ENCODE peak calls at places on chromosomes 5 and 9, in five cellular contexts. One of them, this sample, is unnamed. For H3K27me3, the result is how much of the 10 kb centered on the place peaks cover.

GRCh38 chr5:43073597-43074546 is 33.8 kb upstream of the ANXA2R start:
- DNase-seq in fibroblast of lung: no peak
- DNase-seq in brain microvascular endothelial cell: peak
- DNase-seq in breast epithelium: no peak
- DNase-seq in stomach: peak
- DNase-seq in this sample: no peak

GRCh38 chr5:14954620-14955343 is 83.2 kb upstream of the ANKH start:
- DNase-seq in fibroblast of lung: no peak
- DNase-seq in brain microvascular endothelial cell: no peak
- DNase-seq in breast epithelium: no peak
- DNase-seq in stomach: no peak
- DNase-seq in this sample: no peak

GRCh38 chr9:94783121-94783664 is 56.7 kb downstream of the AOPEP start:
- DNase-seq in fibroblast of lung: peak
- DNase-seq in brain microvascular endothelial cell: peak
- DNase-seq in breast epithelium: peak
- DNase-seq in stomach: peak
- DNase-seq in this sample: peak

GRCh38 chr5:96741911-96742310 is 65.8 kb downstream of the ERAP1 start:
- DNase-seq in fibroblast of lung: no peak
- DNase-seq in brain microvascular endothelial cell: no peak
- DNase-seq in breast epithelium: no peak
- DNase-seq in stomach: no peak
- DNase-seq in this sample: no peak

GRCh38 chr5:80231693-80232092 is 24.2 kb downstream of the SERINC5 start:
- DNase-seq in fibroblast of lung: no peak
- DNase-seq in brain microvascular endothelial cell: no peak
- DNase-seq in breast epithelium: no peak
- DNase-seq in stomach: no peak
- DNase-seq in this sample: no peak

GRCh38 chr5:138352722-138353549 is 451 bp downstream of the KDM3B start:
- DNase-seq in fibroblast of lung: peak
- DNase-seq in brain microvascular endothelial cell: peak
- DNase-seq in breast epithelium: peak
- DNase-seq in stomach: peak
- DNase-seq in this sample: no peak

GRCh38 chr9:94680621-94681020 is 41.3 kb upstream of the FBP1 start:
- DNase-seq in fibroblast of lung: no peak
- DNase-seq in brain microvascular endothelial cell: no peak
- DNase-seq in breast epithelium: no peak
- DNase-seq in stomach: no peak
- DNase-seq in this sample: no peak

GRCh38 chr9:11312976-11313375 is 700.2 kb upstream of the PTPRD start:
- DNase-seq in fibroblast of lung: peak
- DNase-seq in brain microvascular endothelial cell: peak
- DNase-seq in breast epithelium: no peak
- DNase-seq in stomach: no peak
- DNase-seq in this sample: peak

GRCh38 chr5:173329370-173330150 is 1.3 kb upstream of the STC2 start:
- DNase-seq in fibroblast of lung: no peak
- DNase-seq in brain microvascular endothelial cell: no peak
- DNase-seq in breast epithelium: peak
- DNase-seq in stomach: no peak
- DNase-seq in this sample: no peak

GRCh38 chr5:10626473-10627013 is 62.7 kb downstream of the ANKRD33B start:
- DNase-seq in fibroblast of lung: no peak
- DNase-seq in brain microvascular endothelial cell: no peak
- DNase-seq in breast epithelium: no peak
- DNase-seq in stomach: no peak
- DNase-seq in this sample: no peak

GRCh38 chr9:69044226-69045219 is 9.0 kb downstream of the FXN start:
- DNase-seq in fibroblast of lung: peak
- DNase-seq in brain microvascular endothelial cell: peak
- DNase-seq in breast epithelium: no peak
- DNase-seq in stomach: no peak
- DNase-seq in this sample: no peak

GRCh38 chr9:120265791-120266190 is 314.2 kb downstream of the CDK5RAP2 start:
- DNase-seq in fibroblast of lung: peak
- DNase-seq in brain microvascular endothelial cell: no peak
- DNase-seq in breast epithelium: no peak
- DNase-seq in stomach: no peak
- DNase-seq in this sample: no peak

GRCh38 chr5:119708076-119708790 is 78.9 kb downstream of the FAM170A start:
- DNase-seq in fibroblast of lung: no peak
- DNase-seq in brain microvascular endothelial cell: no peak
- DNase-seq in breast epithelium: no peak
- DNase-seq in stomach: no peak
- DNase-seq in this sample: no peak

GRCh38 chr5:74201334-74202081 is 439.0 kb downstream of the ENC1 start:
- DNase-seq in fibroblast of lung: peak
- DNase-seq in brain microvascular endothelial cell: peak
- DNase-seq in breast epithelium: no peak
- DNase-seq in stomach: peak
- DNase-seq in this sample: peak

GRCh38 chr9:129078691-129079503 is 2.0 kb upstream of the DOLPP1 start:
- DNase-seq in fibroblast of lung: no peak
- DNase-seq in brain microvascular endothelial cell: no peak
- DNase-seq in breast epithelium: no peak
- DNase-seq in stomach: no peak
- DNase-seq in this sample: no peak

GRCh38 chr9:73853547-73853946 is 643.6 kb upstream of the RORB start:
- DNase-seq in fibroblast of lung: no peak
- DNase-seq in brain microvascular endothelial cell: no peak
- DNase-seq in breast epithelium: no peak
- DNase-seq in stomach: no peak
- DNase-seq in this sample: no peak

GRCh38 chr5:146878471-146879172 is at the start of gene PPP2R2B:
- DNase-seq in fibroblast of lung: peak
- DNase-seq in brain microvascular endothelial cell: no peak
- DNase-seq in breast epithelium: no peak
- DNase-seq in stomach: peak
- DNase-seq in this sample: no peak

GRCh38 chr9:14180077-14180941 is 133.6 kb downstream of the NFIB start:
- DNase-seq in fibroblast of lung: no peak
- DNase-seq in brain microvascular endothelial cell: no peak
- DNase-seq in breast epithelium: no peak
- DNase-seq in stomach: peak
- DNase-seq in this sample: no peak
- H3K4me3 ChIP-seq in fibroblast of lung: peak
- H3K4me3 ChIP-seq in brain microvascular endothelial cell: no peak
- H3K4me3 ChIP-seq in breast epithelium: no peak
- H3K4me3 ChIP-seq in stomach: peak
- H3K4me3 ChIP-seq in this sample: no peak

GRCh38 chr5:140041492-140042421 is 1.3 kb downstream of the NRG2 start:
- DNase-seq in fibroblast of lung: peak
- DNase-seq in brain microvascular endothelial cell: peak
- DNase-seq in breast epithelium: no peak
- DNase-seq in stomach: peak
- DNase-seq in this sample: no peak
- H3K27me3 ChIP-seq in fibroblast of lung: under half
- H3K27me3 ChIP-seq in brain microvascular endothelial cell: under half
- H3K27me3 ChIP-seq in breast epithelium: under half
- H3K27me3 ChIP-seq in stomach: under half
- H3K27me3 ChIP-seq in this sample: under half

GRCh38 chr9:2241461-2241874 is 226.3 kb downstream of the SMARCA2 start:
- DNase-seq in fibroblast of lung: peak
- DNase-seq in brain microvascular endothelial cell: peak
- DNase-seq in breast epithelium: no peak
- DNase-seq in stomach: no peak
- DNase-seq in this sample: no peak
- TF ChIP-seq CTCF in fibroblast of lung: peak
- TF ChIP-seq CTCF in brain microvascular endothelial cell: peak
- TF ChIP-seq CTCF in breast epithelium: peak
- TF ChIP-seq CTCF in stomach: peak
- TF ChIP-seq CTCF in this sample: peak

GRCh38 chr5:124732349-124732875 is 14.0 kb downstream of the ZNF608 start:
- DNase-seq in fibroblast of lung: no peak
- DNase-seq in brain microvascular endothelial cell: no peak
- DNase-seq in breast epithelium: no peak
- DNase-seq in stomach: no peak
- DNase-seq in this sample: no peak
- H3K4me3 ChIP-seq in fibroblast of lung: no peak
- H3K4me3 ChIP-seq in brain microvascular endothelial cell: no peak
- H3K4me3 ChIP-seq in breast epithelium: no peak
- H3K4me3 ChIP-seq in stomach: no peak
- H3K4me3 ChIP-seq in this sample: no peak

GRCh38 chr9:110575952-110576351 is 3.6 kb downstream of the SVEP1 start:
- DNase-seq in fibroblast of lung: no peak
- DNase-seq in brain microvascular endothelial cell: no peak
- DNase-seq in breast epithelium: no peak
- DNase-seq in stomach: no peak
- DNase-seq in this sample: no peak
- H3K27me3 ChIP-seq in fibroblast of lung: under half
- H3K27me3 ChIP-seq in brain microvascular endothelial cell: under half
- H3K27me3 ChIP-seq in breast epithelium: under half
- H3K27me3 ChIP-seq in stomach: under half
- H3K27me3 ChIP-seq in this sample: under half

GRCh38 chr5:176491056-176491646 is 43.0 kb downstream of the FAF2 start:
- DNase-seq in fibroblast of lung: peak
- DNase-seq in brain microvascular endothelial cell: no peak
- DNase-seq in breast epithelium: no peak
- DNase-seq in stomach: no peak
- DNase-seq in this sample: no peak
- TF ChIP-seq CTCF in fibroblast of lung: no peak
- TF ChIP-seq CTCF in brain microvascular endothelial cell: no peak
- TF ChIP-seq CTCF in breast epithelium: no peak
- TF ChIP-seq CTCF in stomach: no peak
- TF ChIP-seq CTCF in this sample: no peak